ENCODE peak calls at places on chromosomes 4 and X, in eight cellular contexts. V is uterus, N is prostate gland, Y is suprapubic skin, S is NB4, X is heart left ventricle, C is Peyer's patch, L is sigmoid colon. R is an unnamed sample.

GRCh38 chr4:80125252-80126177 is 52.5 kb upstream of the ANTXR2 start:
- DNase-seq in V (no peak), N (peak; percentile 9), Y (no peak), S (peak; percentile 86), X (no peak), C (peak; percentile 46), L (no peak), R (no peak)

GRCh38 chr4:82756061-82756460 is 42.5 kb downstream of the SCD5 start:
- DNase-seq in V (no peak), N (no peak), Y (no peak), S (no peak), X (no peak), C (no peak), L (no peak), R (no peak)

GRCh38 chr4:128728190-128728589 is 81.3 kb upstream of the JADE1 start:
- DNase-seq in V (no peak), N (no peak), Y (no peak), S (no peak), X (no peak), C (no peak), L (no peak), R (no peak)

GRCh38 chrX:143994206-143994605 is 110.3 kb downstream of the UBE2NL start:
- DNase-seq in V (no peak), N (no peak), Y (no peak), S (no peak), X (no peak), C (no peak), L (no peak), R (no peak)

GRCh38 chr4:41709844-41710481 is 38.6 kb downstream of the PHOX2B start:
- DNase-seq in V (no peak), N (no peak), Y (no peak), S (peak; percentile 37), X (no peak), C (no peak), L (no peak), R (no peak)

GRCh38 chr4:117831060-117831683 is 203.1 kb upstream of the NDST3 start:
- DNase-seq in V (no peak), N (no peak), Y (no peak), S (no peak), X (no peak), C (no peak), L (no peak), R (no peak)

GRCh38 chrX:46574941-46575381 is 1.4 kb downstream of the CHST7 start:
- DNase-seq in V (no peak), N (no peak), Y (no peak), S (no peak), X (peak; percentile 30), C (no peak), L (no peak), R (peak; percentile 31)

GRCh38 chr4:153476829-153477574 is 10.8 kb downstream of the TMEM131L start:
- DNase-seq in V (no peak), N (no peak), Y (no peak), S (no peak), X (no peak), C (no peak), L (no peak), R (no peak)

GRCh38 chr4:70768301-70768948 is 46.7 kb downstream of the RUFY3 start:
- DNase-seq in V (no peak), N (no peak), Y (no peak), S (no peak), X (no peak), C (no peak), L (no peak), R (no peak)

GRCh38 chrX:51867626-51868025 is 25.8 kb upstream of the MAGED1 start:
- DNase-seq in V (no peak), N (no peak), Y (no peak), S (no peak), X (no peak), C (no peak), L (no peak), R (no peak)

GRCh38 chr4:135177323-135177722 is 975.7 kb upstream of the PABPC4L start:
- DNase-seq in V (no peak), N (no peak), Y (no peak), S (no peak), X (no peak), C (no peak), L (no peak), R (no peak)

GRCh38 chr4:15163284-15163645 is 161.0 kb downstream of the CPEB2 start:
- DNase-seq in V (no peak), N (no peak), Y (no peak), S (no peak), X (no peak), C (no peak), L (no peak), R (no peak)
- TF ChIP-seq POLR2A in V (no peak), N (no peak), Y (no peak), S (no peak), X (no peak), C (no peak), L (no peak), R (no peak)

DNA sequence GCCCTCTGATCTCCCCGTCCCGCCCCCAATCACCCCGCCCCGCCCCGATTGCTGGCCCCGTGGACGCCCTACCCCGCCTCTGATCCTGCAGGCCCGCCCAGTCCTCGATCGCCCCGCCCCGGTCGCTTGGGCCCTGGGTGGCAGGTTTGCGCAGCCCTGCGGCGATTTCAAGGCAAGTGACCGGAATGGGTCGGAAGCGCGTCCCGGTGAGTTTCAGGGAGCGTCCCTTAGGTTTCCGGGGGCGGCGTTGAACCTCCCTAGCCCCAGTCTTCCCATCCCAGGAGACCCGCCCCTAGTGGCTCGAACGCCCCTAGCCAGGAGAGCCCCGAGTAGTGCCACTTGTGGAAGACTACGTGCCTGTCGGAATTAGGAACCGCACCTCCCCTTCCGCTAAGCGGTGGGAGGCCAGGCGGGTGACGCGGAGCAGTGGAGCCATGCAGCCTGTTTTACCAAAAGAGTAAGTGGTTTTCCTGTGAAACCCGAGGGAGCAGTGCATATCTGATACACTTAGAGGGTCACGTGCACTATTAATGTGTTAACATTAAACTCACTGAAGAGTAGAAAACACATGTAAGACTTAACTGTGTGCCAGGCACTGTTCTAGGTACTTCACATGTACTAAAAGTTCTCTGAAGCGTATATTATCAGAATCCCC is 350 bp upstream of the TEC start:
- DNase-seq in V (peak; percentile 88), N (peak; percentile 93), Y (peak; percentile 95), S (peak; percentile 97), X (peak; percentile 94), C (peak; percentile 96), L (peak; percentile 95), R (peak; percentile 96)
- TF ChIP-seq POLR2A in V (peak; percentile 2), N (peak; percentile 13), Y (no peak), S (peak; percentile 80), X (peak; percentile 22), C (no peak), L (peak; percentile 5), R (no peak)

GRCh38 chr4:2249526-2249991 is 7.6 kb upstream of the HAUS3 start:
- DNase-seq in V (no peak), N (no peak), Y (peak; percentile 50), S (no peak), X (no peak), C (peak; percentile 14), L (no peak), R (no peak)
- TF ChIP-seq POLR2A in V (no peak), N (no peak), Y (no peak), S (no peak), X (no peak), C (no peak), L (no peak), R (no peak)

GRCh38 chrX:15854712-15855561 is at the start of gene AP1S2:
- DNase-seq in V (peak; percentile 95), N (peak; percentile 87), Y (peak; percentile 96), S (peak; percentile 96), X (peak; percentile 96), C (peak; percentile 95), L (peak; percentile 97), R (peak; percentile 96)
- TF ChIP-seq POLR2A in V (peak; percentile 60), N (peak; percentile 48), Y (no peak), S (peak; percentile 61), X (peak; percentile 82), C (peak; percentile 70), L (peak; percentile 24), R (no peak)